ENCODE peak calls at places on chromosomes 2 and 18, in five cellular contexts. K is renal cortical epithelial cell; I is stimulated activated CD4-positive, alpha-beta T cell treated with anti-CD3 and anti-CD28 coated beads, Interleukin-1b, Interleukin-23, amount 100 ng/mL, for 24 hours; F is kidney glomerular epithelial cell; Q is iris pigment epithelial cell. M is an unnamed sample.
A peak's percentile ranks its signal among the peaks of the same experiment; 100 is the strongest.

GRCh38 chr2:5148392-5149085 is 543.6 kb upstream of the SOX11 start:
- DNase-seq in K (no peak), I (no peak), F (no peak), Q (no peak), M (no peak)

GRCh38 chr2:108921096-108922030 is 67.7 kb downstream of the EDAR start:
- DNase-seq in K (no peak), I (no peak), F (no peak), Q (no peak), M (no peak)

GRCh38 chr2:171160119-171160629 is 519 bp downstream of the TLK1 start:
- DNase-seq in K (peak; percentile 23), I (peak; percentile 27), F (peak; percentile 66), Q (peak; percentile 67), M (no peak)

GRCh38 chr18:57915848-57916596 is 112.9 kb upstream of the ATP8B1 start:
- DNase-seq in K (no peak), I (no peak), F (no peak), Q (no peak), M (no peak)

GRCh38 chr2:120601566-120601965 is 134.1 kb upstream of the GLI2 start:
- DNase-seq in K (no peak), I (no peak), F (no peak), Q (no peak), M (no peak)

GRCh38 chr2:189580662-189581353 is at the start of gene SLC40A1:
- DNase-seq in K (no peak), I (peak; percentile 43), F (peak; percentile 62), Q (peak; percentile 48), M (no peak)

GRCh38 chr2:196718796-196719564 is 79.5 kb downstream of the CCDC150 start:
- DNase-seq in K (peak; percentile 85), I (no peak), F (peak; percentile 62), Q (peak; percentile 85), M (no peak)

GRCh38 chr2:24164416-24164973 is 10.4 kb upstream of the FAM228A start:
- DNase-seq in K (no peak), I (peak; percentile 12), F (no peak), Q (peak; percentile 5), M (peak; percentile 45)

M was measured in GM18507.